ENCODE peak calls at places on chromosomes 7 and 10, in four cellular contexts. V is NCI-H510A, J is upper lobe of right lung, L is NCI-H526 treated with DMSO at 0.1 percent for 48 hours. A is an unnamed sample.

GRCh38 chr10:129760003-129760315 is 204.1 kb downstream of the EBF3 start:
- DNase-seq in V (no peak), J (peak), L (no peak), A (peak)

GRCh38 chr7:92835851-92836488 is 403 bp downstream of the CDK6 start:
- DNase-seq in V (no peak), J (peak), L (no peak), A (peak)

GRCh38 chr7:92205987-92206386 is 27.0 kb upstream of the LRRD1 start:
- DNase-seq in V (no peak), J (no peak), L (no peak), A (no peak)

GRCh38 chr10:6678211-6678803 is 98.2 kb upstream of the PRKCQ start:
- DNase-seq in V (no peak), J (no peak), L (peak), A (no peak)

GRCh38 chr10:71467161-71467560 is 70.4 kb downstream of the CDH23 start:
- DNase-seq in V (no peak), J (no peak), L (no peak), A (no peak)

GRCh38 chr7:128923411-128923800 is 12.9 kb upstream of the KCP start:
- DNase-seq in V (no peak), J (peak), L (no peak), A (peak)

GRCh38 chr10:119459681-119460340 is 82.7 kb downstream of the RGS10 start:
- DNase-seq in V (no peak), J (no peak), L (no peak), A (no peak)

GRCh38 chr7:140920745-140921144 is 4.0 kb downstream of the BRAF start:
- DNase-seq in V (no peak), J (no peak), L (no peak), A (no peak)

GRCh38 chr7:99453105-99453504 is 12.9 kb downstream of the ATP5MF start:
- DNase-seq in V (no peak), J (no peak), L (no peak), A (no peak)

GRCh38 chr7:111835066-111835465 is 272.8 kb upstream of the IMMP2L start:
- DNase-seq in V (no peak), J (no peak), L (no peak), A (no peak)

GRCh38 chr10:29588640-29589421 is 45.9 kb downstream of the SVIL start:
- DNase-seq in V (no peak), J (no peak), L (no peak), A (no peak)

GRCh38 chr7:148825338-148825737 is 58.8 kb downstream of the EZH2 start:
- DNase-seq in V (no peak), J (no peak), L (no peak), A (no peak)

GRCh38 chr10:113932854-113933253 is 78.4 kb downstream of the NHLRC2 start:
- DNase-seq in V (no peak), J (no peak), L (no peak), A (no peak)

A was measured in sigmoid colon.